ENCODE peak calls at places on chromosome 7, in ten cellular contexts. M, A, K, R, B, F, J, D, V and T are unnamed samples.

GRCh38 chr7:92987095-92987494 is 130.7 kb downstream of the SAMD9 start:
- DNase-seq in M (no peak), A (peak), K (no peak), R (no peak), B (no peak), F (no peak), J (no peak), D (peak), V (no peak), T (peak)

GRCh38 chr7:119270644-119271043 is 1002.3 kb upstream of the KCND2 start:
- DNase-seq in M (no peak), A (no peak), K (no peak), R (no peak), B (no peak), F (no peak), J (no peak), D (no peak), V (no peak), T (no peak)

GRCh38 chr7:51031216-51031615 is 248.5 kb upstream of the GRB10 start:
- DNase-seq in M (no peak), A (no peak), K (no peak), R (no peak), B (peak), F (peak), J (no peak), D (no peak), V (no peak), T (no peak)

GRCh38 chr7:95772771-95773581 is 622 bp downstream of the DYNC1I1 start:
- DNase-seq in M (no peak), A (no peak), K (peak), R (no peak), B (no peak), F (no peak), J (no peak), D (peak), V (peak), T (no peak)

GRCh38 chr7:739964-740942 is 13.2 kb upstream of the PRKAR1B start:
- DNase-seq in M (no peak), A (no peak), K (no peak), R (no peak), B (no peak), F (no peak), J (no peak), D (no peak), V (no peak), T (no peak)

GRCh38 chr7:106048621-106049020 is 63.5 kb downstream of the SYPL1 start:
- DNase-seq in M (no peak), A (no peak), K (no peak), R (no peak), B (no peak), F (no peak), J (no peak), D (no peak), V (no peak), T (no peak)

GRCh38 chr7:151798851-151799428 is 78.0 kb downstream of the PRKAG2 start:
- DNase-seq in M (no peak), A (no peak), K (no peak), R (no peak), B (no peak), F (no peak), J (no peak), D (no peak), V (no peak), T (no peak)

GRCh38 chr7:21028186-21028989 is 241.7 kb upstream of the SP8 start:
- DNase-seq in M (no peak), A (no peak), K (no peak), R (peak), B (no peak), F (no peak), J (no peak), D (no peak), V (peak), T (peak)

GRCh38 chr7:5549096-5549896 is 125.7 kb upstream of the TNRC18 start:
- DNase-seq in M (no peak), A (peak), K (no peak), R (peak), B (no peak), F (peak), J (no peak), D (peak), V (peak), T (peak)

GRCh38 chr7:39510738-39511372 is 55.3 kb upstream of the YAE1 start:
- DNase-seq in M (no peak), A (peak), K (no peak), R (no peak), B (no peak), F (no peak), J (no peak), D (no peak), V (peak), T (no peak)

GRCh38 chr7:73717991-73718405 is 1.5 kb downstream of the STX1A start:
- DNase-seq in M (no peak), A (peak), K (no peak), R (peak), B (peak), F (no peak), J (peak), D (peak), V (peak), T (peak)

GRCh38 chr7:6637544-6638229 is 569 bp downstream of the ZNF316 start:
- DNase-seq in M (no peak), A (no peak), K (peak), R (no peak), B (peak), F (no peak), J (peak), D (peak), V (no peak), T (peak)

GRCh38 chr7:32033006-32033405 is 37.2 kb downstream of the PDE1C start:
- DNase-seq in M (no peak), A (no peak), K (no peak), R (no peak), B (no peak), F (no peak), J (no peak), D (no peak), V (peak), T (no peak)

GRCh38 chr7:44712012-44712411 is 36.6 kb upstream of the ZMIZ2 start:
- DNase-seq in M (no peak), A (no peak), K (no peak), R (no peak), B (no peak), F (no peak), J (no peak), D (no peak), V (no peak), T (no peak)

GRCh38 chr7:20249924-20250323 is 32.7 kb upstream of the MACC1 start:
- DNase-seq in M (no peak), A (no peak), K (no peak), R (no peak), B (no peak), F (no peak), J (no peak), D (no peak), V (no peak), T (peak)

GRCh38 chr7:124152859-124153692 is 120.2 kb upstream of the TMEM229A start:
- DNase-seq in M (peak), A (peak), K (peak), R (peak), B (no peak), F (no peak), J (no peak), D (peak), V (peak), T (peak)

GRCh38 chr7:81268551-81268950 is 349.7 kb upstream of the SEMA3C start:
- DNase-seq in M (no peak), A (no peak), K (no peak), R (no peak), B (no peak), F (no peak), J (no peak), D (no peak), V (no peak), T (peak)

GRCh38 chr7:125573131-125573530 is 643.5 kb upstream of the POT1 start:
- DNase-seq in M (no peak), A (no peak), K (no peak), R (no peak), B (no peak), F (no peak), J (no peak), D (no peak), V (no peak), T (no peak)